ENCODE peak calls at places on chromosome 10, in five cellular contexts. O is DND-41, K is K562, B is HCT116, I is SK-N-SH. W is an unnamed sample.

GRCh38 chr10:80465839-80466590 is 11.9 kb downstream of the TSPAN14 start:
- DNase-seq in O (no peak), K (no peak), B (no peak), I (no peak), W (no peak)

GRCh38 chr10:87705339-87705738 is 45.7 kb downstream of the PAPSS2 start:
- DNase-seq in O (no peak), K (no peak), B (no peak), I (no peak), W (no peak)

GRCh38 chr10:80444646-80445319 is 9.3 kb upstream of the TSPAN14 start:
- DNase-seq in O (peak; percentile 50), K (peak; percentile 88), B (no peak), I (peak; percentile 58), W (peak; percentile 80)

GRCh38 chr10:21247592-21247991 is 277.9 kb downstream of the SKIDA1 start:
- DNase-seq in O (no peak), K (no peak), B (no peak), I (no peak), W (no peak)

GRCh38 chr10:33005322-33006282 is 47.6 kb upstream of the ITGB1 start:
- DNase-seq in O (no peak), K (peak; percentile 26), B (peak; percentile 89), I (peak; percentile 82), W (peak; percentile 92)

GRCh38 chr10:49713266-49713665 is 33.8 kb downstream of the C10orf53 start:
- DNase-seq in O (no peak), K (no peak), B (no peak), I (no peak), W (no peak)

GRCh38 chr10:104736006-104736405 is 94.9 kb downstream of the SORCS3 start:
- DNase-seq in O (no peak), K (no peak), B (no peak), I (peak; percentile 30), W (no peak)

GRCh38 chr10:33098966-33099663 is 141.1 kb upstream of the ITGB1 start:
- DNase-seq in O (no peak), K (no peak), B (no peak), I (no peak), W (no peak)

GRCh38 chr10:103145046-103145445 is 48.0 kb downstream of the NT5C2 start:
- DNase-seq in O (no peak), K (no peak), B (no peak), I (no peak), W (no peak)
- H3K9ac ChIP-seq in O (no peak overlapping the region), K (no peak overlapping the region), B (no peak overlapping the region), I (peak overlapping the region; percentile 16), W (no peak overlapping the region)

GRCh38 chr10:48592346-48592745 is 12.5 kb downstream of the ARHGAP22 start:
- DNase-seq in O (no peak), K (no peak), B (no peak), I (no peak), W (no peak)

GRCh38 chr10:48587101-48587500 is 17.8 kb downstream of the ARHGAP22 start:
- DNase-seq in O (no peak), K (no peak), B (no peak), I (no peak), W (peak; percentile 83)

GRCh38 chr10:48590945-48591344 is 13.9 kb downstream of the ARHGAP22 start:
- DNase-seq in O (no peak), K (no peak), B (no peak), I (no peak), W (no peak)

GRCh38 chr10:48589266-48589665 is 15.6 kb downstream of the ARHGAP22 start:
- DNase-seq in O (no peak), K (no peak), B (no peak), I (no peak), W (no peak)

DNA sequence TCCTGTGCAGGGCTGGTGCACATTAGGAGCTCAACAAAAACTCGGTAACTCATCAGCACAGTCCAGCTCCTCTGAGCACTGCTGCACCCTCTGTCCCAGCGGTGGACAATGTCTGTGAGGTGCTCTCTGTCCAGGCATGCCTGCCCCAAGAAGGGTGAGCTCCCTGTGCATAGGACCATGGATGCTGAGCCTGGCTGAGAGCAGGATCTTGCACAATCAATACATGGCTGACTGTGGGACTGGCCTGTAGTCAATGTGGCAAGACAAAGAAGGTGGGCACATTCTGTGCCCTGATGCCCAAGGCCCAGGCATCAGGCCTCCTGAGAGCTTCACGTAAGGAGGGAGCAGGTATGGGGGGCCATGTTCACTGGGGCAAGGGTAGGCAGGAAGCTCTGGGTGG is 17.1 kb downstream of the ARHGAP22 start:
- DNase-seq in O (no peak), K (no peak), B (no peak), I (no peak), W (no peak)
- H3K27ac ChIP-seq in O (no peak overlapping the region), K (no peak overlapping the region), B (no peak overlapping the region), I (no peak overlapping the region), W (no peak overlapping the region)

GRCh38 chr10:96672491-96673175 is 47.7 kb downstream of the PIK3AP1 start:
- DNase-seq in O (no peak), K (no peak), B (no peak), I (no peak), W (no peak)

GRCh38 chr10:96670786-96671185 is 49.5 kb downstream of the PIK3AP1 start:
- DNase-seq in O (no peak), K (no peak), B (no peak), I (no peak), W (peak; percentile 20)

GRCh38 chr10:96671207-96671890 is 49.0 kb downstream of the PIK3AP1 start:
- DNase-seq in O (no peak), K (no peak), B (no peak), I (no peak), W (no peak)

GRCh38 chr10:96675846-96676245 is 44.5 kb downstream of the PIK3AP1 start:
- DNase-seq in O (no peak), K (no peak), B (no peak), I (no peak), W (no peak)

GRCh38 chr10:96673318-96674099 is 46.8 kb downstream of the PIK3AP1 start:
- DNase-seq in O (no peak), K (no peak), B (no peak), I (no peak), W (no peak)
- H3K4me3 ChIP-seq in O (no peak overlapping the region), K (no peak overlapping the region), B (no peak overlapping the region), I (no peak overlapping the region), W (no peak overlapping the region)

DNA sequence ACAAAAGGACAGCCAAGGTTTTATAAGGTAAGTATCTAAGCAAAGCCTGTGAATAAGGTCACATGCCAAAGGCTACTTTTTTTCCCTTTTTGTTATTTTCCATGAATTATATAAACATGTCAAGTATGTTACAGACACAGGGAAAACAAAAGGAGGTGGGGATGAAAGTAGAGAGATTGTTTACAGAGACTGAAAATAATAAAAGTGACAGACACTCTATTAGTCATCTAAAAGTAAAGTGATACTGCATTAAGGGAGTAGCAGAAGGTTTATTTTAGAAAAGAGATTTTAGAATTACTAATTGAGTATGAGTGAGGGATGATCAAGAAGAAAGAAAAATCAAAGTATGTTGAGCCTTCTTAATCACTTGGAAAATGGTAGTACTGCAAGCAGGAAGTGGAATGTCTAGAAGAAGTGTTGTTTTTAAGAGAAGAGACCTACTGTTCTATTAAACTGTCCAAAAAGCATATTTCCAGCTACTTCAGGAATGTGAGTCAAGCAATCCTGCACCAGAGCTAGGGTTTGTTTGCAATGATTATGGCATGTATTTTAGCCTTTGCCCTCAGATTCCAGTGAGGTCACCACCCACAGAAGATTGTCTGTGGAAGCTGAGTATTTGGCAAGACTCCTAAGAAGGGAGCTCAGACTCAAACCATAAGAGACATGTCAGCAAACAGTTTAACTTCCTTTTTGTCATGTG is 177.9 kb upstream of the PLXDC2 start:
- DNase-seq in O (no peak), K (no peak), B (no peak), I (no peak), W (no peak)
- H3K9ac ChIP-seq in O (no peak overlapping the region), K (no peak overlapping the region), B (no peak overlapping the region), I (no peak overlapping the region), W (no peak overlapping the region)

DNA sequence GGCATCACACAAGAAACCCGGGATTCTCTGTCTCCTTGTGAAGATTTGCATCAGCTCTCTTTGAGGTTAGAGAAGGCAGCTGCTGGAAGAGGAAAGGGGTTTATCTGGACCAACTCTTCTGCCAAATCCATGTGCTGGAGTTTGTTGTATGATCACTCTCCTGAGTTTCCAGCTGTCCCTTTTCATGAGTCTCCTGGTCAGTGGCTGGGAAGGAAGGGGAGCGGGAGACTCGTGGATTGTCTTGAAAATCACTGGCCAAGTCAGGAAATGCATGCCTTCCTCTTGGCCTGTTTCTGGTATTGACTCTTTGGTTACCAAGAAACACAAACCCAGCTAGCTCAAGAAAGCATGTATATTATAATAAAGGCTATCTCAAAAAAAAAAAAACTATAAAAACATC is 38.8 kb downstream of the TACR2 start:
- DNase-seq in O (no peak), K (no peak), B (no peak), I (no peak), W (no peak)
- H3K27ac ChIP-seq in O (no peak overlapping the region), K (no peak overlapping the region), B (no peak overlapping the region), I (no peak overlapping the region), W (no peak overlapping the region)

GRCh38 chr10:60573342-60573741 is 183.7 kb upstream of the ANK3 start:
- DNase-seq in O (no peak), K (no peak), B (no peak), I (no peak), W (peak; percentile 56)
- H3K4me3 ChIP-seq in O (no peak overlapping the region), K (no peak overlapping the region), B (no peak overlapping the region), I (no peak overlapping the region), W (no peak overlapping the region)

DNA sequence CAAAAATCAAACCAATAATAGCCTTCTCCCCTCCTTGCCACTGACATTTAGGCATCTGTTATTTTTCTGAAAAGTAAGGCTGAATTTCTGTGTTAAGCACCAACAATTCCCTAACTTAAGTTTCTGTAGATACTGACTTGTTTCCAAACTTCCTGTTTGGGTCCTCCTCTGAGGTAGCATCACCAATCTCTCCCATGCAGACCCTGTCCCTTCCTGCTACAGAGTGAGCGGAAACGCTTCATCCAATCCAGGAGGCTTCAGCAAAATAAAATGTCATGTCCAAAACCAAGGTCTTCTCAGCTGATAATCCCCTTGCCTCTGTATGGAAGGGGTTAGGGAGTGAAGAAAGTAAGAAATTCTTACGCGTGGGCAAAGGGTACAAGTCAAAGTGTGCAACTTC is 29.9 kb downstream of the XPNPEP1 start:
- DNase-seq in O (no peak), K (no peak), B (no peak), I (no peak), W (no peak)
- H3K9ac ChIP-seq in O (no peak overlapping the region), K (peak overlapping the region; percentile 20), B (no peak overlapping the region), I (no peak overlapping the region), W (no peak overlapping the region)